ENCODE peak calls at places on chromosomes 7 and 10, in five cellular contexts. K is mesothelial cell of epicardium, D is DMS 273 treated with DMSO at 0.1 percent for 48 hours, N is ELR, C is T-helper 2 cell. S is an unnamed sample.

GRCh38 chr10:805635-806305 is 116.3 kb upstream of the DIP2C start:
- DNase-seq in K (no peak), D (no peak), N (no peak), C (no peak), S (no peak)

GRCh38 chr7:81210092-81211064 is 291.5 kb upstream of the SEMA3C start:
- DNase-seq in K (no peak), D (no peak), N (peak), C (no peak), S (no peak)

GRCh38 chr7:27102578-27103442 is at the start of gene HOXA2:
- DNase-seq in K (peak), D (no peak), N (no peak), C (no peak), S (no peak)

GRCh38 chr7:96495751-96496216 is 173.9 kb upstream of the SLC25A13 start:
- DNase-seq in K (no peak), D (no peak), N (no peak), C (no peak), S (no peak)

GRCh38 chr10:118543714-118544400 is 51.6 kb downstream of the PRLHR start:
- DNase-seq in K (no peak), D (no peak), N (peak), C (no peak), S (peak)

GRCh38 chr10:93081296-93081695 is 7.6 kb downstream of the CYP26A1 start:
- DNase-seq in K (no peak), D (no peak), N (no peak), C (no peak), S (no peak)

GRCh38 chr10:63738410-63738809 is 217.2 kb downstream of the REEP3 start:
- DNase-seq in K (no peak), D (no peak), N (peak), C (no peak), S (peak)

GRCh38 chr7:28498636-28499035 is 86.3 kb downstream of the CREB5 start:
- DNase-seq in K (no peak), D (no peak), N (no peak), C (no peak), S (no peak)

GRCh38 chr10:6567894-6568293 is 12.2 kb downstream of the PRKCQ start:
- DNase-seq in K (no peak), D (no peak), N (no peak), C (no peak), S (no peak)

GRCh38 chr7:74452748-74453320 is 872 bp upstream of the GTF2IRD1 start:
- DNase-seq in K (no peak), D (no peak), N (peak), C (peak), S (peak)

GRCh38 chr10:21162948-21163347 is 265.8 kb upstream of the NEBL start:
- DNase-seq in K (no peak), D (no peak), N (no peak), C (no peak), S (no peak)

GRCh38 chr7:150325110-150325611 is 1.8 kb upstream of the ACTR3C start:
- DNase-seq in K (no peak), D (no peak), N (no peak), C (no peak), S (no peak)

GRCh38 chr10:125521721-125522680 is 161.0 kb downstream of the TEX36 start:
- DNase-seq in K (no peak), D (no peak), N (peak), C (no peak), S (peak)

GRCh38 chr10:119252051-119252465 is 44.7 kb downstream of the GRK5 start:
- DNase-seq in K (no peak), D (peak), N (no peak), C (no peak), S (peak)

GRCh38 chr7:124349443-124349842 is 316.6 kb upstream of the TMEM229A start:
- DNase-seq in K (no peak), D (no peak), N (no peak), C (no peak), S (no peak)

GRCh38 chr10:68561804-68562649 is 1.9 kb downstream of the TET1 start:
- DNase-seq in K (peak), D (no peak), N (peak), C (no peak), S (peak)

GRCh38 chr10:96743988-96744585 is 23.8 kb upstream of the PIK3AP1 start:
- DNase-seq in K (no peak), D (no peak), N (peak), C (no peak), S (peak)

GRCh38 chr7:69358163-69358821 is 240.0 kb upstream of the AUTS2 start:
- DNase-seq in K (no peak), D (no peak), N (no peak), C (no peak), S (no peak)

GRCh38 chr7:150849204-150849775 is 3.0 kb upstream of the AOC1 start:
- DNase-seq in K (peak), D (no peak), N (no peak), C (no peak), S (no peak)

GRCh38 chr10:73813333-73813732 is 1.9 kb upstream of the NDST2 start:
- DNase-seq in K (no peak), D (no peak), N (no peak), C (no peak), S (no peak)

GRCh38 chr7:101121996-101122932 is 4.6 kb upstream of the SERPINE1 start:
- DNase-seq in K (peak), D (no peak), N (peak), C (no peak), S (peak)

GRCh38 chr7:93973134-93973533 is 31.0 kb downstream of the BET1 start:
- DNase-seq in K (no peak), D (no peak), N (peak), C (no peak), S (no peak)

GRCh38 chr7:132155715-132156114 is 420.6 kb downstream of the PLXNA4 start:
- DNase-seq in K (no peak), D (no peak), N (no peak), C (no peak), S (no peak)